ENCODE peak calls at places on chromosomes 12 and 14, in seven cellular contexts. C is lower lobe of right lung; X is hepatocyte; B is tibial nerve; L is lung; J is effector memory CD4-positive, alpha-beta T cell; S is RWPE1. W is an unnamed sample.

GRCh38 chr12:6763380-6763779 is 2.8 kb upstream of the PTMS start:
- DNase-seq in X (no peak), C (no peak), B (no peak), S (no peak), J (no peak), L (no peak), W (no peak)

GRCh38 chr12:88764781-88765470 is 184.7 kb upstream of the KITLG start:
- DNase-seq in S (no peak), B (no peak), L (no peak), J (no peak), C (no peak), X (no peak), W (no peak)

GRCh38 chr12:124510301-124510970 is 57.0 kb downstream of the NCOR2 start:
- DNase-seq in L (no peak), C (no peak), X (no peak), B (no peak), S (no peak), J (no peak), W (no peak)

GRCh38 chr14:36807727-36808126 is 146.1 kb downstream of the PAX9 start:
- DNase-seq in J (no peak), X (no peak), B (no peak), L (no peak), S (no peak), C (no peak), W (no peak)

GRCh38 chr14:92914087-92914656 is 8.8 kb upstream of the CHGA start:
- DNase-seq in C (no peak), L (no peak), S (no peak), B (no peak), J (no peak), X (peak), W (no peak)

GRCh38 chr14:56592746-56593544 is 13.3 kb downstream of the TMEM260 start:
- DNase-seq in J (no peak), C (no peak), B (no peak), X (peak), S (no peak), L (no peak), W (no peak)

GRCh38 chr14:104637546-104638003 is 33.0 kb upstream of the TMEM179 start:
- DNase-seq in S (no peak), J (no peak), X (no peak), L (no peak), C (no peak), B (no peak), W (no peak)

GRCh38 chr12:16163891-16164290 is 113.6 kb downstream of the SLC15A5 start:
- DNase-seq in S (no peak), J (no peak), B (no peak), C (no peak), X (no peak), L (no peak), W (no peak)

GRCh38 chr12:109120557-109120956 is 4.2 kb downstream of the ACACB start:
- DNase-seq in S (no peak), C (no peak), J (no peak), L (no peak), X (no peak), B (no peak), W (no peak)

GRCh38 chr12:93982847-93983315 is 165.5 kb upstream of the PLXNC1 start:
- DNase-seq in B (no peak), S (peak), X (peak), C (no peak), L (no peak), J (no peak), W (no peak)

GRCh38 chr12:27999521-27999920 is 27.0 kb upstream of the PTHLH start:
- DNase-seq in C (no peak), J (no peak), X (no peak), B (no peak), L (no peak), S (peak), W (no peak)

GRCh38 chr14:95229749-95230148 is 72.4 kb upstream of the DICER1 start:
- DNase-seq in X (no peak), J (no peak), L (no peak), C (no peak), S (no peak), B (no peak), W (no peak)

GRCh38 chr14:74988131-74988530 is 14.6 kb upstream of the EIF2B2 start:
- DNase-seq in S (peak), C (no peak), L (no peak), X (no peak), B (no peak), J (no peak), W (no peak)

GRCh38 chr14:71290301-71290700 is 383.0 kb downstream of the PCNX1 start:
- DNase-seq in X (no peak), L (no peak), J (no peak), C (no peak), S (no peak), B (no peak), W (no peak)

GRCh38 chr12:120469450-120470149 is at the start of gene SRSF9:
- DNase-seq in C (peak), S (peak), B (peak), L (peak), X (peak), J (peak), W (peak)

GRCh38 chr12:75477137-75477536 is 3.4 kb upstream of the GLIPR1 start:
- DNase-seq in L (no peak), S (no peak), B (no peak), X (no peak), J (no peak), C (no peak), W (no peak)

GRCh38 chr14:33814010-33814409 is 136.9 kb downstream of the EGLN3 start:
- DNase-seq in L (no peak), S (no peak), J (no peak), B (no peak), X (no peak), C (no peak), W (no peak)

GRCh38 chr14:99884834-99885648 is 91.8 kb downstream of the EML1 start:
- DNase-seq in C (no peak), B (peak), J (no peak), X (peak), L (no peak), S (peak), W (no peak)

GRCh38 chr12:106744600-106744999 is 29.9 kb upstream of the RIC8B start:
- DNase-seq in L (no peak), X (no peak), S (no peak), B (no peak), J (no peak), C (no peak), W (no peak)

GRCh38 chr12:20017772-20018171 is 350.6 kb upstream of the PDE3A start:
- DNase-seq in J (no peak), L (no peak), S (no peak), B (no peak), X (no peak), C (no peak), W (no peak)

GRCh38 chr14:101480747-101481530 is 80.4 kb upstream of the DIO3 start:
- DNase-seq in S (peak), X (peak), J (no peak), L (no peak), C (peak), B (no peak), W (no peak)

GRCh38 chr12:48078901-48079300 is 27.0 kb downstream of the SENP1 start:
- DNase-seq in B (no peak), X (no peak), S (peak), J (no peak), L (no peak), C (no peak), W (no peak)

GRCh38 chr14:73607241-73607640 is 5.1 kb upstream of the ACOT6 start:
- DNase-seq in S (no peak), J (no peak), L (no peak), B (no peak), X (no peak), C (no peak), W (no peak)

GRCh38 chr14:63544641-63545234 is 1.6 kb upstream of the PPP2R5E start:
- DNase-seq in X (peak), L (no peak), J (no peak), C (no peak), B (no peak), S (peak), W (no peak)

GRCh38 chr12:29200586-29200985 is 51.5 kb downstream of the FAR2 start:
- DNase-seq in C (no peak), X (no peak), L (no peak), B (no peak), S (no peak), J (no peak), W (no peak)

GRCh38 chr14:105135700-105136395 is 32.7 kb downstream of the JAG2 start:
- DNase-seq in X (no peak), L (no peak), J (no peak), C (no peak), S (no peak), B (no peak), W (peak)

GRCh38 chr14:53285064-53285463 is 131.9 kb upstream of the DDHD1 start:
- DNase-seq in X (no peak), J (no peak), L (no peak), B (no peak), S (no peak), C (no peak), W (no peak)

GRCh38 chr12:102329883-102330282 is 132.2 kb upstream of the PMCH start:
- DNase-seq in L (no peak), J (no peak), S (no peak), B (no peak), X (no peak), C (no peak), W (no peak)

GRCh38 chr12:62192486-62193250 is 67.5 kb upstream of the USP15 start:
- DNase-seq in J (no peak), C (peak), S (peak), B (peak), X (peak), L (peak), W (peak)

GRCh38 chr14:72888636-72889201 is 5.2 kb downstream of the DPF3 start:
- DNase-seq in S (no peak), L (no peak), B (no peak), X (no peak), C (no peak), J (no peak), W (no peak)

GRCh38 chr14:92800525-92800924 is 6.4 kb downstream of the GOLGA5 start:
- DNase-seq in B (no peak), L (no peak), J (no peak), S (no peak), X (no peak), C (no peak), W (no peak)

GRCh38 chr12:29544428-29545101 is 47.1 kb upstream of the OVCH1 start:
- DNase-seq in J (no peak), L (no peak), C (no peak), S (no peak), X (no peak), B (no peak), W (no peak)

GRCh38 chr14:37116933-37117844 is 55.2 kb downstream of the SLC25A21 start:
- DNase-seq in X (peak), L (no peak), S (peak), C (no peak), B (no peak), J (no peak), W (no peak)

GRCh38 chr12:7396418-7396817 is 47.5 kb downstream of the CD163L1 start:
- DNase-seq in C (no peak), L (no peak), X (no peak), B (no peak), J (no peak), S (no peak), W (no peak)

GRCh38 chr14:33909380-33910084 is 41.3 kb downstream of the EGLN3 start:
- DNase-seq in L (no peak), J (no peak), X (peak), C (no peak), S (no peak), B (no peak), W (no peak)

GRCh38 chr12:108129017-108129812 is at the start of gene WSCD2:
- DNase-seq in C (peak), X (peak), J (no peak), L (no peak), S (peak), B (peak), W (peak)

GRCh38 chr14:73747386-73748211 is 33.4 kb upstream of the PNMA1 start:
- DNase-seq in J (no peak), B (no peak), C (no peak), L (no peak), S (no peak), X (peak), W (no peak)

GRCh38 chr12:55935742-55936151 is 4.8 kb downstream of the DGKA start:
- DNase-seq in B (no peak), X (no peak), J (no peak), L (no peak), S (no peak), C (peak), W (no peak)
- H3K27ac ChIP-seq in B (peak), X (no peak), J (peak), L (no peak), S (peak), C (peak), W (peak)

GRCh38 chr12:53456654-53457366 is 4.9 kb downstream of the PCBP2 start:
- DNase-seq in S (no peak), X (no peak), J (no peak), L (no peak), B (no peak), C (no peak), W (no peak)

GRCh38 chr12:53454710-53455109 is 2.8 kb downstream of the PCBP2 start:
- DNase-seq in C (no peak), J (no peak), B (no peak), L (no peak), X (no peak), S (no peak), W (no peak)

GRCh38 chr12:53451661-53452158 is at the start of gene PCBP2:
- DNase-seq in L (peak), X (peak), B (peak), S (peak), C (peak), J (peak), W (peak)

GRCh38 chr12:53452159-53453077 is 516 bp downstream of the PCBP2 start:
- DNase-seq in X (peak), J (peak), L (peak), B (peak), S (peak), C (peak), W (peak)

GRCh38 chr12:53453953-53454640 is 2.2 kb downstream of the PCBP2 start:
- DNase-seq in L (no peak), J (no peak), S (no peak), B (no peak), X (no peak), C (no peak), W (no peak)
- H3K27ac ChIP-seq in L (no peak), J (peak), S (no peak), B (no peak), X (no peak), C (no peak), W (no peak)

DNA sequence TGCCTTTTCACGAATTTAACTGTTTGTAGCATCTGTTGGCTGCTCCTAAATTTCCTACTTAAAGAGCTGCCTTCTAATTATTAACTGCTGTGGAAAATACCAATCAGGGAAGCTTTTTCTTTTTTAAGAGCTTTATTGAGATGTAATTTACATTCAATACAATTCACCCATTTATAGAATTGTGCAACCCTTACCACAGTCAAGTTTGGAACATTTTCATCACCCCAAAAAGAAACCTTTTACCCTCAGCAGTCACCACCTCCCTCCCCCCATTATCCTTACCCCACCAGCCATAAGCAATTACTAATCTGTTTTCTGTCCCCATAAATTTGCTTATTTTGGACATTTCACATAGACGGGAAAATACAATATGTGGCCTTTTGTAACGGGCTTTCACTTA is 1.4 kb downstream of the PCNX4 start:
- DNase-seq in B (no peak), J (no peak), L (no peak), S (no peak), X (no peak), C (no peak), W (no peak)
- H3K27ac ChIP-seq in B (peak), J (peak), L (peak), S (no peak), X (peak), C (peak), W (peak)

DNA sequence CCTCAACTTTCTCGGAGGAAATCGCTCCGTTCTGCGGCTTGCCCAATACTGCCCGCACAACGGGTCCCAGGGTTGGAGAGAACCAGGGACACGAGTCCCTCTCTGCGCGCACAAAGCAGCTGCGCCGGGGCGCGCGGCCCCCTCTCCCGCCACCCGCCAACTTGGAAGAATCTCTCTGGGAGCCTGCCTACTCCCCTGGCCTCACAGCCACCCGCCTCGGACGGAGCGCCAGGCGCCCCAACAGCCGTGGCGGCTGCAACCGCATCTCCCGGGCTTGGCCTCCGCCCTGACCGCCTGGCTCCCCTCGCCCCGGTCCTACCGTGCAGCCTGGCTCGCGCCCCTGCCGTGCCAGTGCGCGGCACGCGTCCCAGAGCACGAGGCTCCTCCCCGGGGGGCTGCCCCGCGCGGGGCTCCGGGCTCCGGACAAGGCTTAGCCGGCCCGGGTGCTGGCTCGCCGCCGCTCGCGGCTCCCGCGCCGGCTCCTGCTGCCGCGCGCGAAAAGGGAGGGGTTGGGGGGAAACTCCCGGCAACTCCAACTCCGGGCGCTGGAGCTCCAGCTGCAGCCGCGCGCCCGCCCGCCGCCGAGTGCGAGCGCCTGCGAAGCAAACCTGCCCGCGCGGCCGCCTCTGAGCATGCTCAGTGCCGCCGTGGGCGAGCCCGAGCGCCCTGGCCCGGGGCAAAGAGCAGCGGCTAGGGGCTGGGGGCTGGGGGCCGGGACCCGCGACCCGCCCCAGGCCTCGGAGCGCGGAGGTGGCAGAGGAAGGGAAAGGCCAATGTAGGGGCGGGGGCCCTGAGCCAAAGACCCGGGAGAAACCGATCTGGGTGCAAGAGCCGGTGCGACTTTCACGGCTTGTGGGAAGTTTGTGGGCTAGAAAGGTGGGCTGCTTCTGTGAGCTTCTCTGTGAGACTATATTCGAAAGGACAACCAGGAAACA is at the start of gene STXBP6:
- DNase-seq in X (peak), J (no peak), L (peak), C (peak), B (peak), S (peak), W (peak)
- H3K27ac ChIP-seq in X (peak), J (no peak), L (peak), C (peak), B (peak), S (no peak), W (no peak)

DNA sequence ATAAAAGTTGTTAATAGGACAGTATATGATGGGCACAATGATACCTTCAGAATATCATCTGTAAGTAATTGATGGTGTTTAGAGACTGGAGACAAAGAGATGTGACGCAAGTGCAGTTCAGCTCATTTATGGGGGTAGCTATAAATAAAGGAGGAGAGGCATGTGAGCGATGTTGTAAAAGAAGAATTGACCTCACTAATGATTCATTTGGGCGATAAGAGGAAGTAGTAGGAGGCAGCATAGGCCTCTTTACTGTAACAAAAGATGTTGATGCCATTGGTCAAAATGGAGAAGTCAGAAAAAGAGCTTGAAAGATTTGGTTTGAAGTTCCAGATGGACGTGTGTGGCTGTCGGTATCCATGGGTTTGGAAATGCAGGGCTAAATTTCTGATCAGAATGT is 70.0 kb downstream of the FLRT2 start:
- DNase-seq in C (no peak), J (no peak), B (no peak), X (peak), L (no peak), S (no peak), W (no peak)
- H3K27ac ChIP-seq in C (no peak), J (no peak), B (no peak), X (peak), L (no peak), S (no peak), W (peak)

GRCh38 chr12:92503977-92504966 is 198.5 kb upstream of the PLEKHG7 start:
- DNase-seq in C (peak), S (no peak), B (peak), X (peak), J (no peak), L (no peak), W (peak)
- H3K27ac ChIP-seq in C (peak), S (no peak), B (peak), X (peak), J (no peak), L (peak), W (peak)

GRCh38 chr14:21097616-21098133 is 780 bp downstream of the ZNF219 start:
- DNase-seq in J (no peak), L (no peak), S (no peak), C (peak), B (no peak), X (peak), W (peak)
- H3K27ac ChIP-seq in J (peak), L (peak), S (peak), C (peak), B (peak), X (peak), W (peak)

W was measured in ascending aorta.